ENCODE peak calls at places on chromosomes 4 and X, in nine cellular contexts. One of them, this sample, is unnamed.

GRCh38 chrX:85244411-85245210 is 820 bp downstream of the ZNF711 start:
- DNase-seq in RWPE1: peak
- DNase-seq in right cardiac atrium: peak
- DNase-seq in GM13976: peak
- DNase-seq in psoas muscle: no peak
- DNase-seq in AG10803: peak
- DNase-seq in nucleus accumbens: peak
- DNase-seq in tibial nerve: no peak
- DNase-seq in HFF-Myc: no peak
- DNase-seq in this sample: no peak

GRCh38 chrX:115260330-115260729 is 26.4 kb upstream of the LRCH2 start:
- DNase-seq in RWPE1: no peak
- DNase-seq in right cardiac atrium: no peak
- DNase-seq in GM13976: no peak
- DNase-seq in psoas muscle: no peak
- DNase-seq in AG10803: peak
- DNase-seq in nucleus accumbens: no peak
- DNase-seq in tibial nerve: no peak
- DNase-seq in HFF-Myc: no peak
- DNase-seq in this sample: no peak

GRCh38 chr4:189001283-189001970 is 862.2 kb downstream of the TRIML1 start:
- DNase-seq in RWPE1: no peak
- DNase-seq in right cardiac atrium: no peak
- DNase-seq in GM13976: no peak
- DNase-seq in psoas muscle: no peak
- DNase-seq in AG10803: no peak
- DNase-seq in nucleus accumbens: no peak
- DNase-seq in tibial nerve: no peak
- DNase-seq in HFF-Myc: no peak
- DNase-seq in this sample: no peak

GRCh38 chr4:40990202-40990898 is 224.0 kb downstream of the APBB2 start:
- DNase-seq in RWPE1: peak
- DNase-seq in right cardiac atrium: no peak
- DNase-seq in GM13976: no peak
- DNase-seq in psoas muscle: no peak
- DNase-seq in AG10803: peak
- DNase-seq in nucleus accumbens: no peak
- DNase-seq in tibial nerve: no peak
- DNase-seq in HFF-Myc: peak
- DNase-seq in this sample: no peak

GRCh38 chrX:118975831-118976598 is 1.6 kb downstream of the LONRF3 start:
- DNase-seq in RWPE1: no peak
- DNase-seq in right cardiac atrium: peak
- DNase-seq in GM13976: peak
- DNase-seq in psoas muscle: peak
- DNase-seq in AG10803: peak
- DNase-seq in nucleus accumbens: peak
- DNase-seq in tibial nerve: peak
- DNase-seq in HFF-Myc: no peak
- DNase-seq in this sample: peak

GRCh38 chr4:38366451-38366850 is 297.5 kb upstream of the KLF3 start:
- DNase-seq in RWPE1: no peak
- DNase-seq in right cardiac atrium: peak
- DNase-seq in GM13976: no peak
- DNase-seq in psoas muscle: no peak
- DNase-seq in AG10803: peak
- DNase-seq in nucleus accumbens: peak
- DNase-seq in tibial nerve: no peak
- DNase-seq in HFF-Myc: no peak
- DNase-seq in this sample: no peak

GRCh38 chr4:108683479-108683878 is 33.1 kb downstream of the OSTC start:
- DNase-seq in RWPE1: peak
- DNase-seq in right cardiac atrium: no peak
- DNase-seq in GM13976: peak
- DNase-seq in psoas muscle: no peak
- DNase-seq in AG10803: peak
- DNase-seq in nucleus accumbens: no peak
- DNase-seq in tibial nerve: no peak
- DNase-seq in HFF-Myc: no peak
- DNase-seq in this sample: no peak

GRCh38 chr4:8195841-8196460 is 3.1 kb upstream of the SH3TC1 start:
- DNase-seq in RWPE1: no peak
- DNase-seq in right cardiac atrium: peak
- DNase-seq in GM13976: no peak
- DNase-seq in psoas muscle: no peak
- DNase-seq in AG10803: no peak
- DNase-seq in nucleus accumbens: no peak
- DNase-seq in tibial nerve: no peak
- DNase-seq in HFF-Myc: no peak
- DNase-seq in this sample: no peak

GRCh38 chr4:88706574-88706973 is 8.9 kb upstream of the NAP1L5 start:
- DNase-seq in RWPE1: no peak
- DNase-seq in right cardiac atrium: peak
- DNase-seq in GM13976: no peak
- DNase-seq in psoas muscle: peak
- DNase-seq in AG10803: peak
- DNase-seq in nucleus accumbens: peak
- DNase-seq in tibial nerve: no peak
- DNase-seq in HFF-Myc: peak
- DNase-seq in this sample: peak

GRCh38 chrX:49988128-49988527 is 65.7 kb downstream of the CLCN5 start:
- DNase-seq in RWPE1: no peak
- DNase-seq in right cardiac atrium: no peak
- DNase-seq in GM13976: no peak
- DNase-seq in psoas muscle: no peak
- DNase-seq in AG10803: no peak
- DNase-seq in nucleus accumbens: no peak
- DNase-seq in tibial nerve: no peak
- DNase-seq in HFF-Myc: no peak
- DNase-seq in this sample: no peak

GRCh38 chr4:129254126-129254525 is 158.2 kb downstream of the C4orf33 start:
- DNase-seq in RWPE1: no peak
- DNase-seq in right cardiac atrium: no peak
- DNase-seq in GM13976: no peak
- DNase-seq in psoas muscle: no peak
- DNase-seq in AG10803: no peak
- DNase-seq in nucleus accumbens: no peak
- DNase-seq in tibial nerve: no peak
- DNase-seq in HFF-Myc: no peak
- DNase-seq in this sample: no peak

GRCh38 chr4:184343400-184344177 is 125.9 kb upstream of the ENPP6 start:
- DNase-seq in RWPE1: peak
- DNase-seq in right cardiac atrium: peak
- DNase-seq in GM13976: peak
- DNase-seq in psoas muscle: peak
- DNase-seq in AG10803: peak
- DNase-seq in nucleus accumbens: peak
- DNase-seq in tibial nerve: peak
- DNase-seq in HFF-Myc: peak
- DNase-seq in this sample: peak

GRCh38 chr4:68346461-68346860 is 3.4 kb downstream of the YTHDC1 start:
- DNase-seq in RWPE1: peak
- DNase-seq in right cardiac atrium: no peak
- DNase-seq in GM13976: no peak
- DNase-seq in psoas muscle: no peak
- DNase-seq in AG10803: no peak
- DNase-seq in nucleus accumbens: no peak
- DNase-seq in tibial nerve: no peak
- DNase-seq in HFF-Myc: no peak
- DNase-seq in this sample: no peak

This sample was measured in substantia nigra.